ENCODE peak calls at places on chromosomes 6 and 20, in seven cellular contexts. One of them, this sample, is unnamed.

GRCh38 chr20:53707341-53708102 is 113.9 kb upstream of the ZNF217 start:
- DNase-seq in suprapubic skin: no peak
- DNase-seq in Panc1: no peak
- DNase-seq in GM23338: peak; percentile 36
- DNase-seq in spleen: no peak
- DNase-seq in stomach: no peak
- DNase-seq in K562: no peak
- DNase-seq in this sample: no peak

GRCh38 chr6:141488466-141488865 is 644.3 kb upstream of the GJE1 start:
- DNase-seq in stomach: no peak
- DNase-seq in spleen: no peak
- DNase-seq in K562: no peak
- DNase-seq in Panc1: no peak
- DNase-seq in GM23338: no peak
- DNase-seq in suprapubic skin: no peak
- DNase-seq in this sample: no peak

GRCh38 chr20:59154317-59155013 is 9.2 kb upstream of the ZNF831 start:
- DNase-seq in K562: no peak
- DNase-seq in GM23338: no peak
- DNase-seq in spleen: no peak
- DNase-seq in stomach: no peak
- DNase-seq in suprapubic skin: no peak
- DNase-seq in Panc1: no peak
- DNase-seq in this sample: no peak

GRCh38 chr20:34825530-34826362 is at the start of gene NCOA6:
- DNase-seq in K562: peak; percentile 94
- DNase-seq in GM23338: peak; percentile 76
- DNase-seq in spleen: peak; percentile 95
- DNase-seq in stomach: peak; percentile 90
- DNase-seq in Panc1: peak; percentile 41
- DNase-seq in suprapubic skin: peak; percentile 90
- DNase-seq in this sample: peak; percentile 74

GRCh38 chr20:25012616-25013189 is 20.2 kb upstream of the APMAP start:
- DNase-seq in stomach: peak; percentile 24
- DNase-seq in spleen: peak; percentile 61
- DNase-seq in GM23338: no peak
- DNase-seq in K562: no peak
- DNase-seq in Panc1: no peak
- DNase-seq in suprapubic skin: no peak
- DNase-seq in this sample: peak; percentile 47

GRCh38 chr6:119669228-119669627 is 319.7 kb upstream of the MAN1A1 start:
- DNase-seq in K562: no peak
- DNase-seq in suprapubic skin: no peak
- DNase-seq in Panc1: no peak
- DNase-seq in spleen: no peak
- DNase-seq in stomach: no peak
- DNase-seq in GM23338: no peak
- DNase-seq in this sample: no peak

GRCh38 chr20:51335329-51335841 is 207.1 kb downstream of the NFATC2 start:
- DNase-seq in stomach: no peak
- DNase-seq in K562: no peak
- DNase-seq in spleen: no peak
- DNase-seq in Panc1: peak; percentile 41
- DNase-seq in suprapubic skin: no peak
- DNase-seq in GM23338: no peak
- DNase-seq in this sample: no peak

GRCh38 chr6:51062166-51062722 is 243.6 kb downstream of the TFAP2B start:
- DNase-seq in spleen: no peak
- DNase-seq in Panc1: no peak
- DNase-seq in stomach: no peak
- DNase-seq in K562: no peak
- DNase-seq in suprapubic skin: no peak
- DNase-seq in GM23338: no peak
- DNase-seq in this sample: no peak

GRCh38 chr20:38723069-38723981 is 961 bp upstream of the SLC32A1 start:
- DNase-seq in stomach: no peak
- DNase-seq in GM23338: peak; percentile 61
- DNase-seq in Panc1: no peak
- DNase-seq in spleen: no peak
- DNase-seq in suprapubic skin: no peak
- DNase-seq in K562: no peak
- DNase-seq in this sample: no peak

GRCh38 chr6:13304580-13305255 is 23.6 kb downstream of the TBC1D7 start:
- DNase-seq in spleen: no peak
- DNase-seq in Panc1: no peak
- DNase-seq in stomach: no peak
- DNase-seq in GM23338: no peak
- DNase-seq in K562: no peak
- DNase-seq in suprapubic skin: no peak
- DNase-seq in this sample: no peak

GRCh38 chr6:163790296-163790840 is 375.9 kb downstream of the QKI start:
- DNase-seq in Panc1: no peak
- DNase-seq in stomach: no peak
- DNase-seq in suprapubic skin: no peak
- DNase-seq in spleen: no peak
- DNase-seq in K562: no peak
- DNase-seq in GM23338: no peak
- DNase-seq in this sample: no peak

GRCh38 chr6:123925360-123925759 is 121.7 kb downstream of the NKAIN2 start:
- DNase-seq in GM23338: no peak
- DNase-seq in K562: no peak
- DNase-seq in Panc1: no peak
- DNase-seq in suprapubic skin: no peak
- DNase-seq in stomach: no peak
- DNase-seq in spleen: no peak
- DNase-seq in this sample: no peak

GRCh38 chr6:137894779-137895385 is 27.8 kb downstream of the TNFAIP3 start:
- DNase-seq in K562: no peak
- DNase-seq in GM23338: no peak
- DNase-seq in spleen: no peak
- DNase-seq in suprapubic skin: no peak
- DNase-seq in Panc1: no peak
- DNase-seq in stomach: no peak
- DNase-seq in this sample: no peak

GRCh38 chr20:50913976-50914375 is 17.3 kb downstream of the ADNP start:
- DNase-seq in suprapubic skin: no peak
- DNase-seq in spleen: no peak
- DNase-seq in GM23338: no peak
- DNase-seq in stomach: no peak
- DNase-seq in Panc1: no peak
- DNase-seq in K562: peak; percentile 27
- DNase-seq in this sample: no peak

GRCh38 chr6:152268846-152269442 is 368.2 kb downstream of the SYNE1 start:
- DNase-seq in suprapubic skin: no peak
- DNase-seq in spleen: no peak
- DNase-seq in GM23338: no peak
- DNase-seq in Panc1: no peak
- DNase-seq in K562: no peak
- DNase-seq in stomach: no peak
- DNase-seq in this sample: no peak

GRCh38 chr20:50353289-50353961 is 156.8 kb upstream of the PTPN1 start:
- DNase-seq in Panc1: no peak
- DNase-seq in spleen: no peak
- DNase-seq in stomach: no peak
- DNase-seq in suprapubic skin: no peak
- DNase-seq in K562: no peak
- DNase-seq in GM23338: no peak
- DNase-seq in this sample: no peak

GRCh38 chr20:57190536-57191265 is 75.7 kb downstream of the BMP7 start:
- DNase-seq in K562: no peak
- DNase-seq in Panc1: no peak
- DNase-seq in suprapubic skin: no peak
- DNase-seq in stomach: no peak
- DNase-seq in GM23338: no peak
- DNase-seq in spleen: no peak
- DNase-seq in this sample: no peak

GRCh38 chr6:159961523-159961922 is 7.4 kb upstream of the IGF2R start:
- DNase-seq in Panc1: no peak
- DNase-seq in suprapubic skin: no peak
- DNase-seq in spleen: no peak
- DNase-seq in K562: no peak
- DNase-seq in GM23338: no peak
- DNase-seq in stomach: no peak
- DNase-seq in this sample: no peak

GRCh38 chr20:62401331-62401779 is 5.7 kb downstream of the CABLES2 start:
- DNase-seq in stomach: no peak
- DNase-seq in Panc1: no peak
- DNase-seq in spleen: no peak
- DNase-seq in GM23338: peak; percentile 78
- DNase-seq in K562: peak; percentile 54
- DNase-seq in suprapubic skin: no peak
- DNase-seq in this sample: no peak

GRCh38 chr6:41536884-41537347 is 9.3 kb upstream of the FOXP4 start:
- DNase-seq in GM23338: no peak
- DNase-seq in spleen: no peak
- DNase-seq in stomach: peak; percentile 93
- DNase-seq in K562: no peak
- DNase-seq in Panc1: no peak
- DNase-seq in suprapubic skin: no peak
- DNase-seq in this sample: peak; percentile 85

GRCh38 chr20:16530201-16530681 is 43.0 kb downstream of the KIF16B start:
- DNase-seq in spleen: no peak
- DNase-seq in Panc1: peak; percentile 88
- DNase-seq in K562: no peak
- DNase-seq in GM23338: no peak
- DNase-seq in suprapubic skin: no peak
- DNase-seq in stomach: peak; percentile 62
- DNase-seq in this sample: no peak

GRCh38 chr6:41046084-41046483 is 3.8 kb downstream of the TSPO2 start:
- DNase-seq in GM23338: no peak
- DNase-seq in suprapubic skin: no peak
- DNase-seq in Panc1: no peak
- DNase-seq in spleen: no peak
- DNase-seq in K562: no peak
- DNase-seq in stomach: no peak
- DNase-seq in this sample: no peak

GRCh38 chr6:85936916-85937315 is 294.2 kb upstream of the SYNCRIP start:
- DNase-seq in GM23338: no peak
- DNase-seq in K562: no peak
- DNase-seq in Panc1: no peak
- DNase-seq in stomach: no peak
- DNase-seq in suprapubic skin: no peak
- DNase-seq in spleen: no peak
- DNase-seq in this sample: no peak

GRCh38 chr20:41138217-41138526 is 829 bp downstream of the PLCG1 start:
- DNase-seq in suprapubic skin: no peak
- DNase-seq in stomach: no peak
- DNase-seq in Panc1: no peak
- DNase-seq in spleen: no peak
- DNase-seq in K562: no peak
- DNase-seq in GM23338: no peak
- DNase-seq in this sample: no peak
- H3K4me3 ChIP-seq in suprapubic skin: peak overlapping the region; percentile 93
- H3K4me3 ChIP-seq in stomach: peak overlapping the region; percentile 83
- H3K4me3 ChIP-seq in Panc1: peak overlapping the region; percentile 77
- H3K4me3 ChIP-seq in spleen: peak overlapping the region; percentile 96
- H3K4me3 ChIP-seq in K562: peak overlapping the region; percentile 74
- H3K4me3 ChIP-seq in GM23338: peak overlapping the region; percentile 81
- H3K4me3 ChIP-seq in this sample: peak overlapping the region; percentile 86

GRCh38 chr6:53938810-53939209 is 144.0 kb downstream of the LRRC1 start:
- DNase-seq in Panc1: no peak
- DNase-seq in stomach: no peak
- DNase-seq in suprapubic skin: no peak
- DNase-seq in spleen: no peak
- DNase-seq in GM23338: no peak
- DNase-seq in K562: no peak
- DNase-seq in this sample: no peak
- TF ChIP-seq POLR2AphosphoS5 in Panc1: no peak
- TF ChIP-seq POLR2AphosphoS5 in stomach: no peak
- TF ChIP-seq POLR2AphosphoS5 in suprapubic skin: no peak
- TF ChIP-seq POLR2AphosphoS5 in spleen: no peak
- TF ChIP-seq POLR2AphosphoS5 in GM23338: no peak
- TF ChIP-seq POLR2AphosphoS5 in K562: no peak
- TF ChIP-seq POLR2AphosphoS5 in this sample: no peak

GRCh38 chr6:39530201-39530759 is 194.9 kb downstream of the KIF6 start:
- DNase-seq in stomach: no peak
- DNase-seq in GM23338: no peak
- DNase-seq in Panc1: no peak
- DNase-seq in suprapubic skin: no peak
- DNase-seq in K562: no peak
- DNase-seq in spleen: no peak
- DNase-seq in this sample: no peak

GRCh38 chr6:39523987-39524386 is 201.2 kb downstream of the KIF6 start:
- DNase-seq in stomach: no peak
- DNase-seq in GM23338: no peak
- DNase-seq in suprapubic skin: no peak
- DNase-seq in Panc1: no peak
- DNase-seq in spleen: no peak
- DNase-seq in K562: no peak
- DNase-seq in this sample: no peak

GRCh38 chr6:39527792-39528564 is 197.2 kb downstream of the KIF6 start:
- DNase-seq in stomach: no peak
- DNase-seq in GM23338: no peak
- DNase-seq in spleen: no peak
- DNase-seq in suprapubic skin: no peak
- DNase-seq in Panc1: no peak
- DNase-seq in K562: no peak
- DNase-seq in this sample: no peak
- H3K4me3 ChIP-seq in stomach: no peak overlapping the region
- H3K4me3 ChIP-seq in GM23338: no peak overlapping the region
- H3K4me3 ChIP-seq in spleen: no peak overlapping the region
- H3K4me3 ChIP-seq in suprapubic skin: no peak overlapping the region
- H3K4me3 ChIP-seq in Panc1: no peak overlapping the region
- H3K4me3 ChIP-seq in K562: no peak overlapping the region
- H3K4me3 ChIP-seq in this sample: no peak overlapping the region

GRCh38 chr20:32600681-32601237 is 15.6 kb upstream of the NOL4L start:
- DNase-seq in suprapubic skin: no peak
- DNase-seq in K562: no peak
- DNase-seq in Panc1: no peak
- DNase-seq in GM23338: no peak
- DNase-seq in spleen: no peak
- DNase-seq in stomach: no peak
- DNase-seq in this sample: no peak
- TF ChIP-seq POLR2AphosphoS5 in suprapubic skin: no peak
- TF ChIP-seq POLR2AphosphoS5 in K562: no peak
- TF ChIP-seq POLR2AphosphoS5 in Panc1: no peak
- TF ChIP-seq POLR2AphosphoS5 in GM23338: no peak
- TF ChIP-seq POLR2AphosphoS5 in spleen: no peak
- TF ChIP-seq POLR2AphosphoS5 in stomach: no peak
- TF ChIP-seq POLR2AphosphoS5 in this sample: no peak

GRCh38 chr6:53058388-53058890 is 6.8 kb upstream of the FBXO9 start:
- DNase-seq in K562: no peak
- DNase-seq in stomach: no peak
- DNase-seq in suprapubic skin: no peak
- DNase-seq in GM23338: no peak
- DNase-seq in Panc1: no peak
- DNase-seq in spleen: no peak
- DNase-seq in this sample: no peak
- H3K4me3 ChIP-seq in K562: no peak overlapping the region
- H3K4me3 ChIP-seq in stomach: no peak overlapping the region
- H3K4me3 ChIP-seq in suprapubic skin: no peak overlapping the region
- H3K4me3 ChIP-seq in GM23338: no peak overlapping the region
- H3K4me3 ChIP-seq in Panc1: no peak overlapping the region
- H3K4me3 ChIP-seq in spleen: no peak overlapping the region
- H3K4me3 ChIP-seq in this sample: no peak overlapping the region